ENCODE peak calls at places on chromosomes 1 and 21, in six cellular contexts. A, W, Q, Z, V and C are unnamed samples.

GRCh38 chr21:43902441-43902840 is 37.4 kb downstream of the AGPAT3 start:
- DNase-seq in A (no peak), W (no peak), Q (peak; percentile 34), Z (no peak), V (no peak), C (no peak)

GRCh38 chr1:155977607-155978324 is 581 bp downstream of the ARHGEF2 start:
- DNase-seq in A (no peak), W (no peak), Q (no peak), Z (peak; percentile 71), V (peak; percentile 34), C (no peak)

GRCh38 chr1:229986737-229987364 is 80.2 kb upstream of the GALNT2 start:
- DNase-seq in A (no peak), W (no peak), Q (no peak), Z (no peak), V (no peak), C (no peak)

GRCh38 chr1:151892190-151892589 is 17.1 kb downstream of the THEM4 start:
- DNase-seq in A (no peak), W (no peak), Q (no peak), Z (no peak), V (no peak), C (no peak)

GRCh38 chr1:22876359-22877111 is 96.1 kb downstream of the LACTBL1 start:
- DNase-seq in A (no peak), W (peak; percentile 20), Q (no peak), Z (no peak), V (no peak), C (no peak)

GRCh38 chr1:224624432-224624831 is 8.3 kb downstream of the CNIH3 start:
- DNase-seq in A (no peak), W (no peak), Q (no peak), Z (no peak), V (no peak), C (no peak)

GRCh38 chr1:62228139-62228882 is 33.7 kb downstream of the L1TD1 start:
- DNase-seq in A (no peak), W (no peak), Q (no peak), Z (no peak), V (no peak), C (no peak)

GRCh38 chr1:90346757-90347156 is 351.8 kb downstream of the ZNF326 start:
- DNase-seq in A (no peak), W (no peak), Q (no peak), Z (no peak), V (no peak), C (no peak)

GRCh38 chr21:46194374-46195334 is 10.4 kb upstream of the SPATC1L start:
- DNase-seq in A (peak; percentile 38), W (peak; percentile 9), Q (no peak), Z (no peak), V (no peak), C (no peak)

GRCh38 chr1:46479744-46480350 is 9.8 kb upstream of the DMBX1 start:
- DNase-seq in A (peak; percentile 24), W (no peak), Q (no peak), Z (no peak), V (no peak), C (no peak)

GRCh38 chr1:230868736-230869385 is 540 bp upstream of the C1orf198 start:
- DNase-seq in A (peak; percentile 81), W (peak; percentile 79), Q (peak; percentile 43), Z (peak; percentile 19), V (no peak), C (peak; percentile 75)

GRCh38 chr1:204418174-204419063 is 6.8 kb upstream of the PPP1R15B start:
- DNase-seq in A (no peak), W (no peak), Q (no peak), Z (no peak), V (no peak), C (no peak)

GRCh38 chr21:37551406-37552355 is 185.1 kb downstream of the DYRK1A start:
- DNase-seq in A (no peak), W (peak; percentile 35), Q (no peak), Z (no peak), V (no peak), C (peak; percentile 54)

GRCh38 chr1:33050221-33051076 is 13.8 kb upstream of the AK2 start:
- DNase-seq in A (no peak), W (no peak), Q (no peak), Z (no peak), V (no peak), C (no peak)

GRCh38 chr1:216841165-216841564 is 117.9 kb upstream of the ESRRG start:
- DNase-seq in A (no peak), W (no peak), Q (no peak), Z (no peak), V (no peak), C (no peak)

GRCh38 chr21:40020651-40021050 is 153.4 kb downstream of the PCP4 start:
- DNase-seq in A (no peak), W (no peak), Q (no peak), Z (no peak), V (no peak), C (no peak)

GRCh38 chr1:74412244-74412643 is 100.2 kb downstream of the LRRC53 start:
- DNase-seq in A (no peak), W (no peak), Q (no peak), Z (no peak), V (no peak), C (no peak)
- H3K4me3 ChIP-seq in A (no peak overlapping the region), W (no peak overlapping the region), Q (no peak overlapping the region), Z (no peak overlapping the region), V (no peak overlapping the region), C (no peak overlapping the region)

GRCh38 chr21:20527691-20528090 is 470.5 kb upstream of the NCAM2 start:
- DNase-seq in A (no peak), W (no peak), Q (no peak), Z (no peak), V (no peak), C (no peak)
- H3K4me1 ChIP-seq in A (no peaks in the 10 kb centered on the region), W (no peaks in the 10 kb centered on the region), Q (no peaks in the 10 kb centered on the region), Z (no peaks in the 10 kb centered on the region), V (no peaks in the 10 kb centered on the region), C (no peaks in the 10 kb centered on the region)

GRCh38 chr1:27357281-27358037 is 9.3 kb downstream of the MAP3K6 start:
- DNase-seq in A (peak; percentile 80), W (peak; percentile 86), Q (peak; percentile 69), Z (peak; percentile 94), V (peak; percentile 84), C (peak; percentile 65)
- H3K4me3 ChIP-seq in A (no peak overlapping the region), W (no peak overlapping the region), Q (no peak overlapping the region), Z (no peak overlapping the region), V (peak overlapping the region; percentile 37), C (no peak overlapping the region)

DNA sequence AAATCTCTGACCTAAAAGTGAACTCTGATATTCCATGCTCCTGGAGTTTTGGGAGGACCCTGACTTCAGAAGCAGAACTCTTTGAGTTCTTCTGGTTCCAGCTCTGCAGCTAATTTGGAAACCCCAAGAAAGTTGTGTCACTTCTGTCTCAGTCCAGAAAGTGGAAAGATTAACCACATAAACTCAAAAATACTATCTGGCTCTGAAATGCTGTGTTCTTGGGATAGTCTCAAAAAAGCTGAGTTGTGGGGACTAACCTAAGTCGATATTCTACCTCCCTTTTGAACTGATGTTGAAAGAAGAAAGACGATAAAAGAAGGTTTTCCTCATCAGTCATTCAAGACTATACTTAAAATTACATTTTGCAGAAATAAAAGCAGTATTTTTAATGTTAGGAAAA is 59.8 kb downstream of the ITPKB start:
- DNase-seq in A (no peak), W (no peak), Q (no peak), Z (no peak), V (no peak), C (no peak)
- H3K4me1 ChIP-seq in A (peaks cover 6% of the 10 kb centered on the region), W (peaks cover 10% of the 10 kb centered on the region), Q (peaks cover 85% of the 10 kb centered on the region), Z (peaks cover 6% of the 10 kb centered on the region), V (peaks cover 97% of the 10 kb centered on the region), C (peaks cover 13% of the 10 kb centered on the region)